ENCODE peak calls at places on chromosomes 1 and 21, in seven cellular contexts. H is brain microvascular endothelial cell, V is A549, A is sigmoid colon, Q is Peyer's patch, U is H9, I is adrenal gland. W is an unnamed sample.
A peak's percentile ranks its signal among the peaks of the same experiment; 100 is the strongest.

GRCh38 chr1:201767339-201767738 is 61.6 kb upstream of the IPO9 start:
- DNase-seq in U (no peak), A (no peak), H (no peak), I (no peak), Q (no peak), V (no peak), W (no peak)

GRCh38 chr1:169148472-169149252 is 42.2 kb downstream of the ATP1B1 start:
- DNase-seq in Q (peak; percentile 66), H (no peak), U (no peak), I (no peak), V (peak; percentile 84), A (no peak), W (no peak)

GRCh38 chr1:36847761-36848160 is 186.6 kb downstream of the GRIK3 start:
- DNase-seq in Q (no peak), I (no peak), U (peak; percentile 71), V (no peak), A (no peak), H (no peak), W (no peak)

GRCh38 chr1:3820316-3820715 is 24.0 kb upstream of the LRRC47 start:
- DNase-seq in H (no peak), Q (no peak), U (no peak), A (peak; percentile 25), I (no peak), V (no peak), W (no peak)

GRCh38 chr21:44701541-44701940 is 4.6 kb downstream of the KRTAP10-12 start:
- DNase-seq in Q (no peak), U (no peak), I (no peak), V (no peak), A (no peak), H (no peak), W (no peak)

GRCh38 chr21:45794040-45794439 is 150.5 kb downstream of the PCBP3 start:
- DNase-seq in I (no peak), V (no peak), Q (no peak), H (no peak), U (no peak), A (no peak), W (no peak)

GRCh38 chr1:226915672-226915995 is 24.5 kb upstream of the COQ8A start:
- DNase-seq in A (no peak), U (no peak), Q (no peak), V (no peak), H (no peak), I (no peak), W (no peak)

GRCh38 chr1:244219149-244219548 is 168.1 kb downstream of the ZBTB18 start:
- DNase-seq in Q (no peak), A (no peak), V (no peak), H (no peak), U (no peak), I (no peak), W (no peak)

GRCh38 chr1:15073799-15074308 is 79.7 kb upstream of the TMEM51 start:
- DNase-seq in A (no peak), I (no peak), U (no peak), H (no peak), Q (no peak), V (no peak), W (no peak)

GRCh38 chr1:198639581-198640235 is 868 bp downstream of the PTPRC start:
- DNase-seq in V (no peak), U (no peak), H (no peak), I (no peak), Q (no peak), A (no peak), W (no peak)
- H3K27ac ChIP-seq in V (no peak overlapping the region), U (no peak overlapping the region), H (no peak overlapping the region), I (peak overlapping the region; percentile 3), Q (peak overlapping the region; percentile 68), A (peak overlapping the region; percentile 2), W (peak overlapping the region; percentile 94)

DNA sequence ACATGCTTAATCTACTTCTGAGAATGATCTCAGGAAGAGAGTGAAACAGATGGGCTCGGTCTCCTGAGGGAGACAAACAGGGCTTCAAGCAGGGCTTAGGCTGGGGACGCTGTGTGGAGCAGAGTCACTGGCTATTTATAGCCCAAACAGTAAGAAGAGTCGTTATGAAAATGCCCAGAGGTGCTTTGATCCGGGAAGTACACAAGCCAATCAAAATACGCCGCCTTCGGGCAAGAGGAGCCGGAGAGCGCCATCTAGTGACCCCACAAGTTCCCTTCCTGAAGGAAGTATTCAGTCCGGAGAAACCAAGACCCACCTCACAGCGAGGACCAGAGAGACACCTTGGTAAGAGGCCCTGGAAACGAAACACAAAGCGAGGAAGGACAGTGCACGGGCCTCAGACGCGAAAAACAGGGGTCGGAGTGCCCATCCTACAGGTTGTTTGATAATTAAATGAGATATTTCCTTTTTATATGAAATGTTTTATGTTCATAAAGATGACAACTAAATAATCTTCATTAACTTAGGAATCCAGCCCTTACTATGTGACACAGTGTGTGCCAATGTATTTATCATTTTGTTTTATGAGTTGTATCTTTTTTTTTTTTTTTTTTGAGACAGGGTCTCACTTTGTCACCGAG is 25.0 kb upstream of the SCCPDH start:
- DNase-seq in U (peak; percentile 88), A (peak; percentile 95), Q (peak; percentile 97), V (peak; percentile 91), I (peak; percentile 95), H (peak; percentile 93), W (peak; percentile 66)
- H3K27ac ChIP-seq in U (no peak overlapping the region), A (peak overlapping the region; percentile 55), Q (peak overlapping the region; percentile 40), V (peak overlapping the region; percentile 68), I (peak overlapping the region; percentile 35), H (peak overlapping the region; percentile 10), W (no peak overlapping the region)

GRCh38 chr1:12462586-12462985 is 155.4 kb downstream of the DHRS3 start:
- DNase-seq in A (no peak), V (no peak), I (no peak), U (no peak), Q (no peak), H (no peak), W (no peak)
- H3K27ac ChIP-seq in A (peak overlapping the region; percentile 85), V (no peak overlapping the region), I (no peak overlapping the region), U (no peak overlapping the region), Q (no peak overlapping the region), H (peak overlapping the region; percentile 82), W (no peak overlapping the region)

GRCh38 chr1:40876436-40876761 is 14.2 kb upstream of the CITED4 start:
- DNase-seq in Q (no peak), H (no peak), V (no peak), A (no peak), U (no peak), I (no peak), W (no peak)
- H3K27ac ChIP-seq in Q (no peak overlapping the region), H (peak overlapping the region; percentile 6), V (peak overlapping the region; percentile 95), A (no peak overlapping the region), U (no peak overlapping the region), I (no peak overlapping the region), W (no peak overlapping the region)

W was measured in naive thymus-derived CD4-positive, alpha-beta T cell.